ENCODE peak calls at places on chromosomes 11 and 22, in ten cellular contexts. Z is cardiac muscle cell; P is activated CD8-positive, alpha-beta memory T cell treated with anti-CD3 and anti-CD28 coated beads for 1 hour; R is fibroblast of pulmonary artery; E is activated T-cell treated with anti-CD3 and anti-CD28 coated beads for 4 hours; H is mucosa of gallbladder; K is NCI-H446; O is stimulated activated CD8-positive, alpha-beta memory T cell treated with anti-CD3 and anti-CD28 coated beads, Interleukin-7, amount 100 ng/mL, for 24 hours; G is tibial nerve; T is WTC11. A is an unnamed sample.

GRCh38 chr11:114082415-114082748 is 22.9 kb downstream of the ZBTB16 start:
- DNase-seq in P (no peak), K (no peak), G (no peak), Z (peak; percentile 79), E (no peak), T (no peak), R (peak; percentile 78), O (no peak), H (no peak), A (no peak)

GRCh38 chr11:34960277-34960676 is 43.9 kb downstream of the PDHX start:
- DNase-seq in P (no peak), G (peak; percentile 35), H (no peak), K (peak; percentile 20), T (no peak), E (no peak), Z (peak; percentile 4), O (no peak), R (no peak), A (no peak)

GRCh38 chr11:70078796-70079616 is 889 bp downstream of the ANO1 start:
- DNase-seq in O (no peak), H (no peak), G (no peak), R (no peak), Z (no peak), T (peak; percentile 42), K (no peak), P (no peak), E (no peak), A (no peak)

GRCh38 chr22:45671051-45671782 is 417 bp upstream of the ATXN10 start:
- DNase-seq in R (no peak), Z (no peak), K (no peak), P (no peak), H (no peak), G (no peak), T (peak; percentile 90), E (no peak), O (no peak), A (no peak)

GRCh38 chr11:15769203-15769602 is 587.1 kb downstream of the SOX6 start:
- DNase-seq in E (no peak), Z (no peak), H (peak; percentile 46), G (no peak), T (no peak), P (no peak), R (no peak), K (no peak), O (no peak), A (no peak)

GRCh38 chr22:42565956-42566355 is 12.2 kb downstream of the SERHL2 start:
- DNase-seq in Z (no peak), G (no peak), O (no peak), T (no peak), R (no peak), K (no peak), P (no peak), H (no peak), E (no peak), A (no peak)

GRCh38 chr11:34165786-34166557 is 60.5 kb downstream of the NAT10 start:
- DNase-seq in T (peak; percentile 25), K (peak; percentile 64), R (no peak), P (no peak), G (no peak), Z (no peak), H (no peak), O (no peak), E (no peak), A (no peak)

GRCh38 chr22:47105085-47105484 is 342.6 kb downstream of the TBC1D22A start:
- DNase-seq in P (no peak), G (no peak), T (no peak), E (no peak), O (no peak), H (no peak), R (no peak), Z (no peak), K (no peak), A (no peak)

GRCh38 chr22:42646569-42647525 is 2.3 kb downstream of the CYB5R3 start:
- DNase-seq in Z (peak; percentile 68), K (peak; percentile 37), E (no peak), T (no peak), H (peak; percentile 74), R (peak; percentile 38), G (no peak), O (no peak), P (no peak), A (peak; percentile 33)